ENCODE peak calls at places on chromosomes 6 and 20, in four cellular contexts. L is RWPE2, J is mucosa of descending colon, X is psoas muscle. Y is an unnamed sample.
A peak's percentile ranks its signal among the peaks of the same experiment; 100 is the strongest.

GRCh38 chr6:15073344-15073789 is 172.5 kb upstream of the JARID2 start:
- DNase-seq in L (no peak), J (no peak), X (no peak), Y (no peak)

GRCh38 chr20:36394340-36394965 is 88.3 kb downstream of the DLGAP4 start:
- DNase-seq in L (peak; percentile 79), J (no peak), X (no peak), Y (no peak)

GRCh38 chr6:38024908-38025307 is 205.4 kb downstream of the ZFAND3 start:
- DNase-seq in L (no peak), J (no peak), X (no peak), Y (no peak)

GRCh38 chr20:50163570-50164317 is 10.2 kb upstream of the PEDS1 start:
- DNase-seq in L (peak; percentile 92), J (no peak), X (peak; percentile 68), Y (peak; percentile 92)

GRCh38 chr6:28864321-28864923 is 59.4 kb downstream of the TRIM27 start:
- DNase-seq in L (no peak), J (peak; percentile 81), X (no peak), Y (no peak)

GRCh38 chr20:10177326-10177725 is 41.3 kb upstream of the SNAP25 start:
- DNase-seq in L (no peak), J (no peak), X (no peak), Y (no peak)

GRCh38 chr6:33280539-33280938 is 3.6 kb downstream of the B3GALT4 start:
- DNase-seq in L (no peak), J (no peak), X (no peak), Y (no peak)

GRCh38 chr20:59019217-59019616 is at the start of gene TUBB1:
- DNase-seq in L (peak; percentile 76), J (peak; percentile 0), X (no peak), Y (no peak)

GRCh38 chr6:48144024-48144423 is 33.0 kb upstream of the PTCHD4 start:
- DNase-seq in L (no peak), J (no peak), X (no peak), Y (no peak)

GRCh38 chr6:12147557-12148316 is 135.6 kb downstream of the HIVEP1 start:
- DNase-seq in L (no peak), J (no peak), X (no peak), Y (no peak)

GRCh38 chr20:1775117-1775516 is 117.5 kb upstream of the SIRPG start:
- DNase-seq in L (no peak), J (no peak), X (no peak), Y (no peak)

GRCh38 chr6:159819932-159820640 is 20.0 kb downstream of the PNLDC1 start:
- DNase-seq in L (no peak), J (no peak), X (no peak), Y (no peak)

GRCh38 chr6:44842616-44843015 is 455.1 kb downstream of the CDC5L start:
- DNase-seq in L (no peak), J (no peak), X (no peak), Y (no peak)

GRCh38 chr6:77401231-77401630 is 62.1 kb downstream of the HTR1B start:
- DNase-seq in L (no peak), J (no peak), X (no peak), Y (no peak)

GRCh38 chr6:11207199-11207968 is 25.1 kb downstream of the NEDD9 start:
- DNase-seq in L (peak; percentile 78), J (peak; percentile 61), X (no peak), Y (no peak)

GRCh38 chr6:82144852-82145332 is 102.7 kb downstream of the IBTK start:
- DNase-seq in L (peak; percentile 79), J (peak; percentile 7), X (peak; percentile 32), Y (no peak)

GRCh38 chr20:15378151-15378550 is 1040.7 kb upstream of the FLRT3 start:
- DNase-seq in L (no peak), J (no peak), X (no peak), Y (no peak)

GRCh38 chr6:53919881-53920360 is 125.1 kb downstream of the LRRC1 start:
- DNase-seq in L (no peak), J (no peak), X (no peak), Y (no peak)

GRCh38 chr6:64683682-64684081 is 1023.3 kb downstream of the EYS start:
- DNase-seq in L (no peak), J (no peak), X (no peak), Y (no peak)

GRCh38 chr6:143746202-143747119 is 68.7 kb downstream of the PHACTR2 start:
- DNase-seq in L (no peak), J (no peak), X (no peak), Y (no peak)

GRCh38 chr20:9974324-9974723 is 60.5 kb upstream of the ANKEF1 start:
- DNase-seq in L (no peak), J (no peak), X (no peak), Y (no peak)

GRCh38 chr6:11778648-11779307 is at the start of gene ADTRP:
- DNase-seq in L (no peak), J (peak; percentile 69), X (no peak), Y (no peak)

GRCh38 chr6:105545947-105546710 is 143.2 kb upstream of the PREP start:
- DNase-seq in L (no peak), J (no peak), X (no peak), Y (no peak)

GRCh38 chr20:20024942-20025341 is 7.8 kb downstream of the NAA20 start:
- DNase-seq in L (no peak), J (no peak), X (no peak), Y (no peak)

GRCh38 chr6:36027501-36028087 is at the start of gene MAPK14:
- DNase-seq in L (peak; percentile 99), J (peak; percentile 100), X (peak; percentile 99), Y (peak; percentile 100)

GRCh38 chr6:22024973-22025467 is 271.8 kb downstream of the PRL start:
- DNase-seq in L (no peak), J (no peak), X (no peak), Y (no peak)

GRCh38 chr6:111591370-111591900 is 14.2 kb downstream of the TRAF3IP2 start:
- DNase-seq in L (peak; percentile 97), J (peak; percentile 69), X (peak; percentile 96), Y (peak; percentile 98)

GRCh38 chr20:38870733-38871559 is 55.3 kb upstream of the FAM83D start:
- DNase-seq in L (peak; percentile 99), J (peak; percentile 86), X (no peak), Y (no peak)

GRCh38 chr20:56429496-56429895 is 17.4 kb downstream of the CASS4 start:
- DNase-seq in L (no peak), J (no peak), X (no peak), Y (no peak)

GRCh38 chr6:83461438-83461837 is 30.6 kb upstream of the ME1 start:
- DNase-seq in L (no peak), J (no peak), X (no peak), Y (no peak)

GRCh38 chr20:62123450-62124118 is 1.3 kb downstream of the LSM14B start:
- DNase-seq in L (no peak), J (no peak), X (no peak), Y (no peak)

GRCh38 chr20:64130876-64131275 is 23.5 kb upstream of the NPBWR2 start:
- DNase-seq in L (peak; percentile 71), J (no peak), X (no peak), Y (no peak)

GRCh38 chr6:12636336-12636735 is 80.2 kb upstream of the PHACTR1 start:
- DNase-seq in L (no peak), J (no peak), X (no peak), Y (no peak)

GRCh38 chr6:124433369-124434064 is 528.7 kb upstream of the RNF217 start:
- DNase-seq in L (no peak), J (no peak), X (no peak), Y (no peak)

GRCh38 chr6:26599134-26599533 is 2.4 kb downstream of the ABT1 start:
- DNase-seq in L (no peak), J (no peak), X (no peak), Y (no peak)

GRCh38 chr6:149323925-149324324 is 6.4 kb downstream of the TAB2 start:
- DNase-seq in L (no peak), J (no peak), X (no peak), Y (no peak)

GRCh38 chr6:149323353-149323752 is 5.8 kb downstream of the TAB2 start:
- DNase-seq in L (no peak), J (no peak), X (no peak), Y (no peak)

GRCh38 chr6:149320745-149321240 is 3.3 kb downstream of the TAB2 start:
- DNase-seq in L (no peak), J (no peak), X (no peak), Y (no peak)

GRCh38 chr6:149325648-149326236 is 8.2 kb downstream of the TAB2 start:
- DNase-seq in L (no peak), J (peak; percentile 11), X (no peak), Y (no peak)

DNA sequence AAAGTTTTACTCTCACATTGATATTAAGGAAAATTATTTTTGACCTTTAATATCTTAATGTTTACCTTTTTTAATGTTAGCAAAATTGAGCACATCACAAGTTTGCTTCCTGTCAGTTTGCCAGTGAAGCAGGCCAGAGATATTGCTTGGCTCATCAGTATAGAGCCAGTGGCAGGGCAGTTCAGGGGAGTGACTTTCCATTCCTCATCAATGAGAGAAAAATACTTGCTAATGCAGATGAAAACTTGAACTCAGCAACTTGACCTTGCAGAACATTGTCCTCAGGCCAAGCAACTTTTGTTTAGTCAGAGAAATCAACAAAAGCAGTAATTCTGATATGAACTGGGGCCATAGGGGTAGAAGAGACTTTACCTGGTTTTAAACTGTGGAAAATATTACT is 6.9 kb downstream of the TAB2 start:
- DNase-seq in L (no peak), J (no peak), X (no peak), Y (no peak)
- H3K4me1 ChIP-seq in L (peaks cover 39% of the 10 kb centered on the region), J (peaks cover 13% of the 10 kb centered on the region), X (peaks cover 66% of the 10 kb centered on the region), Y (peaks cover 87% of the 10 kb centered on the region)

GRCh38 chr6:31870385-31870921 is 7.8 kb upstream of the NEU1 start:
- DNase-seq in L (no peak), J (no peak), X (no peak), Y (no peak)
- TF ChIP-seq CTCF in L (no peak), J (no peak), X (no peak), Y (no peak)

DNA sequence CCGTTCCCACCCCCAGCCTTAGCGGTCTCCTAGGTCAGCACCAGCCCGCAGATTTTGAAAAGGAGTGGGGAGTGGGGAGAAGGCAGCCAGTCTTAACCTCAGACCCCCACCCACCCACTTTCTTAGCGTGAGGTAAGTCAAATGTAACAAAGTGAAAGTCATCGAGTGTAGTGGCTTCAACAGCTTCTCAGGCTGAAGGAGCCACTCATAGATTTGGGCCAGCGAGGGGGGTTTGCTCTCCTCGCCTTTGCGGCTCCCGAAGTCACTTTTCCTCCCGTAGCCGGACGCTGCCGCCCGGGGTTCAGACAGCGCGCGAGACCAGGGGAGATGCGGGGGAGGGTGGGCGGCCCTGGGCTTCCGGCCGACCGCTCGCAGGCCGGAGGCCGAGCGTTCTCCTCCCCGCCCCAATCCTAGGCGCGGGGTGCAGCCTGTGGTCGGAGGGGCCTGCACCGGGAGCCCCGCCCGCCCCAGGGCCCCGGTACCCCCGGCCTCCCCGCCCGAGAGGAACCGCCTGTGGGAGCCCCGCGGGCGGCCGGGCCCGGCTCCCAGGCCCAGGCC is 3.4 kb downstream of the NKX2-2 start:
- DNase-seq in L (no peak), J (no peak), X (no peak), Y (no peak)
- H3K4me1 ChIP-seq in L (no peaks in the 10 kb centered on the region), J (peaks cover 33% of the 10 kb centered on the region), X (peaks cover 39% of the 10 kb centered on the region), Y (peaks cover 75% of the 10 kb centered on the region)

GRCh38 chr6:162753775-162754174 is 26.0 kb downstream of the PACRG start:
- DNase-seq in L (no peak), J (no peak), X (no peak), Y (no peak)

GRCh38 chr6:162750776-162751175 is 23.0 kb downstream of the PACRG start:
- DNase-seq in L (no peak), J (no peak), X (no peak), Y (no peak)
- TF ChIP-seq CTCF in L (peak; percentile 39), J (no peak), X (no peak), Y (no peak)

Y was measured in esophagus muscularis mucosa.